ENCODE peak calls at places on chromosome 17, in five cellular contexts. Y is fibroblast of villous mesenchyme, I is endodermal cell, Q is fibroblast of lung, R is tibial artery. T is an unnamed sample.

GRCh38 chr17:38602862-38603785 is 2.6 kb downstream of the SRCIN1 start:
- DNase-seq in Y (no peak), I (peak; percentile 65), Q (no peak), R (no peak), T (no peak)

GRCh38 chr17:1727258-1727789 is 2.8 kb downstream of the WDR81 start:
- DNase-seq in Y (no peak), I (no peak), Q (no peak), R (no peak), T (no peak)

GRCh38 chr17:43755389-43755875 is 3.2 kb downstream of the SOST start:
- DNase-seq in Y (peak; percentile 40), I (peak; percentile 95), Q (peak; percentile 60), R (no peak), T (peak; percentile 27)

GRCh38 chr17:2025622-2026309 is 632 bp upstream of the RTN4RL1 start:
- DNase-seq in Y (peak; percentile 68), I (peak; percentile 92), Q (peak; percentile 54), R (peak; percentile 82), T (peak; percentile 68)

GRCh38 chr17:58527949-58528348 is 13.5 kb upstream of the MTMR4 start:
- DNase-seq in Y (peak; percentile 44), I (peak; percentile 74), Q (peak; percentile 82), R (no peak), T (peak; percentile 64)

GRCh38 chr17:8268550-8269298 is 19.6 kb downstream of the PFAS start:
- DNase-seq in Y (no peak), I (peak; percentile 50), Q (no peak), R (no peak), T (no peak)

GRCh38 chr17:80843741-80844156 is 147.9 kb upstream of the CHMP6 start:
- DNase-seq in Y (no peak), I (no peak), Q (no peak), R (peak; percentile 46), T (no peak)

GRCh38 chr17:73316919-73317505 is 5.2 kb upstream of the CDC42EP4 start:
- DNase-seq in Y (no peak), I (peak; percentile 80), Q (no peak), R (no peak), T (peak; percentile 78)

GRCh38 chr17:27951872-27952271 is 58.7 kb upstream of the LYRM9 start:
- DNase-seq in Y (no peak), I (no peak), Q (no peak), R (no peak), T (no peak)

GRCh38 chr17:67638871-67639270 is 78.9 kb upstream of the NOL11 start:
- DNase-seq in Y (no peak), I (no peak), Q (no peak), R (no peak), T (no peak)

GRCh38 chr17:76645481-76645880 is 1.9 kb upstream of the ST6GALNAC1 start:
- DNase-seq in Y (no peak), I (no peak), Q (no peak), R (no peak), T (no peak)

GRCh38 chr17:76642032-76642561 is 1.5 kb downstream of the ST6GALNAC1 start:
- DNase-seq in Y (no peak), I (no peak), Q (no peak), R (no peak), T (no peak)

GRCh38 chr17:76644995-76645394 is 1.4 kb upstream of the ST6GALNAC1 start:
- DNase-seq in Y (no peak), I (no peak), Q (no peak), R (no peak), T (no peak)

GRCh38 chr17:76642994-76643393 is 563 bp downstream of the ST6GALNAC1 start:
- DNase-seq in Y (no peak), I (no peak), Q (no peak), R (no peak), T (no peak)

GRCh38 chr17:76643553-76644148 is at the start of gene ST6GALNAC1:
- DNase-seq in Y (no peak), I (no peak), Q (no peak), R (no peak), T (no peak)
- H3K4me3 ChIP-seq in Y (no peak within 1 kb of the TSS), I (no peak within 1 kb of the TSS), Q (no peak within 1 kb of the TSS), R (no peak within 1 kb of the TSS), T (no peak within 1 kb of the TSS)

GRCh38 chr17:7252176-7253043 is at the start of gene ELP5:
- DNase-seq in Y (peak; percentile 98), I (peak; percentile 99), Q (peak; percentile 94), R (peak; percentile 97), T (peak; percentile 97)
- TF ChIP-seq CTCF in Y (no peak), I (peak; percentile 24), Q (no peak), R (no peak), T (no peak)

DNA sequence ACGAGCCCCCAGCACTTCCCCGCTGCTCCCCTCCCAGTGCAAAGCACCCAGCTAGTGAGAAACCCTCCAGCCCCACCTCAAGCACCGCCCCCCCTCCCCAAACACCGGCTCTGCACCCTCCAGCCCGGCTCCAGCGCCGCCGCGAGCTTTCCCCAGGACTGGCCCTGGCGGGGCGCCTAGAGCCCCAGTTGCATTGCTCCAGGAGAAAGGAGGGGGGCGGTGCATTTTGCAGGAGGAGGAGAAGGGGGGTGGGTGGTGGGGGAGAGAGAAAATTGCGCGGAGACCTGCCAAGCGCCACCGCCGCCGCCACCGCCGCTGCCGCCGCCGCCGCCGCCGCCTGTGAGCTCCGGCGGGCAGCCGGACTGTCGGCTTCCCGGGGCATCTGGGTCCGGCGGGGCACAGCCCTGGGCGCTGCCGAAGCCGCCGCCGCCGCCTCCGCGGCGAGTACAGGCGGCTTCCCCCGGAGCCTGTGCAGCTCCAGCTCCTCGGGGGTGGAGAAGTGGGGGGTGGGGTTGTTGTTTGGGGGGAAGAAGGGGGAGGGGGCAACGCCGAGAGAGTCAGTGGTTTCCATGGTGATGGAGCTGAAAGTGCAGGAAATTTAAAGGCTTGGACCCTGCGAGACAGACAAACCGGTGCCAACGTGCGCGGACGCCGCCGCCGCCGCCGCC is at the start of gene NOG:
- DNase-seq in Y (peak; percentile 20), I (peak; percentile 88), Q (peak; percentile 64), R (peak; percentile 70), T (peak; percentile 24)
- H3K4me3 ChIP-seq in Y (peak within 1 kb of the TSS; percentile 56), I (peak within 1 kb of the TSS; percentile 85), Q (peak within 1 kb of the TSS; percentile 55), R (peak within 1 kb of the TSS; percentile 62), T (peak within 1 kb of the TSS; percentile 51)

DNA sequence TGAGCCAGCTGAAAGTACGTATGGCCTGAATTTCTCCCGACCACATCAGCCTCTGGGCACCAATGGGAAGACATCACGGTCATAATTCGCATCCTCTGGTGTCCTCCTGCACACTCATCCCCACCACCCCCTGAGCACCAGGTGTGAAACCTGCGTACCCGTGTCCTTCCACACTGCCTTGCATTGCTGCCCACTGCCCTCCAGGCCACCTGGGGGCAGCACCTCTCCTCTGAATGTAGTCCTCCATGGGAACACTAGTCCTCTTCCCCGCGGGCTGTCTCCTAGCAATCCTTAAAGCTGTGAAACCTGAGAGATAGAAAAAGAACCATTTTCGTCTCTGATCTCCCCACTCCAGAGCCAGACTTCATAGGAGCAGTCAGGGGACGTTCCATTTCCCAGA is 125.5 kb downstream of the ZNF18 start:
- DNase-seq in Y (no peak), I (peak; percentile 64), Q (no peak), R (no peak), T (no peak)
- TF ChIP-seq CTCF in Y (no peak), I (peak; percentile 53), Q (no peak), R (no peak), T (no peak)

T was measured in cardiac fibroblast.